ENCODE peak calls at places on chromosomes 2 and 18, in four cellular contexts. One of them, this sample, is unnamed.

GRCh38 chr18:9348079-9348671 is 13.6 kb downstream of the TWSG1 start:
- DNase-seq in activated CD8-positive, alpha-beta T cell treated with anti-CD3 and anti-CD28 coated beads for 36 hours: peak; percentile 7
- DNase-seq in activated T-cell treated with anti-CD3 and anti-CD28 coated beads, Interleukin-2, amount 50 U/mL, for 1 hour: no peak
- DNase-seq in AG04449: no peak
- DNase-seq in this sample: no peak

GRCh38 chr18:78681396-78681795 is 298.2 kb upstream of the SALL3 start:
- DNase-seq in activated CD8-positive, alpha-beta T cell treated with anti-CD3 and anti-CD28 coated beads for 36 hours: no peak
- DNase-seq in activated T-cell treated with anti-CD3 and anti-CD28 coated beads, Interleukin-2, amount 50 U/mL, for 1 hour: no peak
- DNase-seq in AG04449: no peak
- DNase-seq in this sample: no peak

GRCh38 chr2:144332356-144333143 is 187.4 kb downstream of the ZEB2 start:
- DNase-seq in activated CD8-positive, alpha-beta T cell treated with anti-CD3 and anti-CD28 coated beads for 36 hours: peak; percentile 85
- DNase-seq in activated T-cell treated with anti-CD3 and anti-CD28 coated beads, Interleukin-2, amount 50 U/mL, for 1 hour: peak; percentile 94
- DNase-seq in AG04449: peak; percentile 7
- DNase-seq in this sample: peak; percentile 89

GRCh38 chr2:164746713-164747112 is 94.9 kb downstream of the COBLL1 start:
- DNase-seq in activated CD8-positive, alpha-beta T cell treated with anti-CD3 and anti-CD28 coated beads for 36 hours: no peak
- DNase-seq in activated T-cell treated with anti-CD3 and anti-CD28 coated beads, Interleukin-2, amount 50 U/mL, for 1 hour: no peak
- DNase-seq in AG04449: no peak
- DNase-seq in this sample: no peak

GRCh38 chr2:194985258-194985657 is 671.8 kb upstream of the SLC39A10 start:
- DNase-seq in activated CD8-positive, alpha-beta T cell treated with anti-CD3 and anti-CD28 coated beads for 36 hours: no peak
- DNase-seq in activated T-cell treated with anti-CD3 and anti-CD28 coated beads, Interleukin-2, amount 50 U/mL, for 1 hour: no peak
- DNase-seq in AG04449: no peak
- DNase-seq in this sample: no peak

GRCh38 chr2:23762141-23762540 is 164.8 kb downstream of the ATAD2B start:
- DNase-seq in activated CD8-positive, alpha-beta T cell treated with anti-CD3 and anti-CD28 coated beads for 36 hours: no peak
- DNase-seq in activated T-cell treated with anti-CD3 and anti-CD28 coated beads, Interleukin-2, amount 50 U/mL, for 1 hour: no peak
- DNase-seq in AG04449: no peak
- DNase-seq in this sample: no peak

GRCh38 chr2:27792759-27793158 is 21.2 kb downstream of the MRPL33 start:
- DNase-seq in activated CD8-positive, alpha-beta T cell treated with anti-CD3 and anti-CD28 coated beads for 36 hours: no peak
- DNase-seq in activated T-cell treated with anti-CD3 and anti-CD28 coated beads, Interleukin-2, amount 50 U/mL, for 1 hour: no peak
- DNase-seq in AG04449: peak; percentile 69
- DNase-seq in this sample: no peak

GRCh38 chr2:240921319-240922233 is 15.4 kb downstream of the CROCC2 start:
- DNase-seq in activated CD8-positive, alpha-beta T cell treated with anti-CD3 and anti-CD28 coated beads for 36 hours: no peak
- DNase-seq in activated T-cell treated with anti-CD3 and anti-CD28 coated beads, Interleukin-2, amount 50 U/mL, for 1 hour: peak; percentile 14
- DNase-seq in AG04449: peak; percentile 86
- DNase-seq in this sample: no peak

GRCh38 chr2:122500316-122501105 is 745.1 kb downstream of the TSN start:
- DNase-seq in activated CD8-positive, alpha-beta T cell treated with anti-CD3 and anti-CD28 coated beads for 36 hours: no peak
- DNase-seq in activated T-cell treated with anti-CD3 and anti-CD28 coated beads, Interleukin-2, amount 50 U/mL, for 1 hour: no peak
- DNase-seq in AG04449: no peak
- DNase-seq in this sample: no peak

GRCh38 chr2:155485141-155485842 is 786.8 kb downstream of the KCNJ3 start:
- DNase-seq in activated CD8-positive, alpha-beta T cell treated with anti-CD3 and anti-CD28 coated beads for 36 hours: no peak
- DNase-seq in activated T-cell treated with anti-CD3 and anti-CD28 coated beads, Interleukin-2, amount 50 U/mL, for 1 hour: no peak
- DNase-seq in AG04449: no peak
- DNase-seq in this sample: no peak

GRCh38 chr2:143891879-143892308 is 628.0 kb downstream of the ZEB2 start:
- DNase-seq in activated CD8-positive, alpha-beta T cell treated with anti-CD3 and anti-CD28 coated beads for 36 hours: no peak
- DNase-seq in activated T-cell treated with anti-CD3 and anti-CD28 coated beads, Interleukin-2, amount 50 U/mL, for 1 hour: no peak
- DNase-seq in AG04449: no peak
- DNase-seq in this sample: peak; percentile 96

GRCh38 chr2:186456941-186457340 is 29.1 kb upstream of the ZC3H15 start:
- DNase-seq in activated CD8-positive, alpha-beta T cell treated with anti-CD3 and anti-CD28 coated beads for 36 hours: no peak
- DNase-seq in activated T-cell treated with anti-CD3 and anti-CD28 coated beads, Interleukin-2, amount 50 U/mL, for 1 hour: no peak
- DNase-seq in AG04449: peak; percentile 78
- DNase-seq in this sample: no peak

GRCh38 chr2:75458201-75458600 is 102.5 kb downstream of the EVA1A start:
- DNase-seq in activated CD8-positive, alpha-beta T cell treated with anti-CD3 and anti-CD28 coated beads for 36 hours: no peak
- DNase-seq in activated T-cell treated with anti-CD3 and anti-CD28 coated beads, Interleukin-2, amount 50 U/mL, for 1 hour: no peak
- DNase-seq in AG04449: no peak
- DNase-seq in this sample: no peak

GRCh38 chr2:128289439-128289838 is 29.2 kb downstream of the HS6ST1 start:
- DNase-seq in activated CD8-positive, alpha-beta T cell treated with anti-CD3 and anti-CD28 coated beads for 36 hours: no peak
- DNase-seq in activated T-cell treated with anti-CD3 and anti-CD28 coated beads, Interleukin-2, amount 50 U/mL, for 1 hour: no peak
- DNase-seq in AG04449: no peak
- DNase-seq in this sample: peak; percentile 59

GRCh38 chr2:161367675-161368074 is 48.4 kb upstream of the TBR1 start:
- DNase-seq in activated CD8-positive, alpha-beta T cell treated with anti-CD3 and anti-CD28 coated beads for 36 hours: no peak
- DNase-seq in activated T-cell treated with anti-CD3 and anti-CD28 coated beads, Interleukin-2, amount 50 U/mL, for 1 hour: no peak
- DNase-seq in AG04449: no peak
- DNase-seq in this sample: no peak

GRCh38 chr2:111188681-111189080 is 68.0 kb downstream of the BCL2L11 start:
- DNase-seq in activated CD8-positive, alpha-beta T cell treated with anti-CD3 and anti-CD28 coated beads for 36 hours: no peak
- DNase-seq in activated T-cell treated with anti-CD3 and anti-CD28 coated beads, Interleukin-2, amount 50 U/mL, for 1 hour: no peak
- DNase-seq in AG04449: no peak
- DNase-seq in this sample: no peak

GRCh38 chr2:37903009-37903408 is 22.1 kb upstream of the RMDN2 start:
- DNase-seq in activated CD8-positive, alpha-beta T cell treated with anti-CD3 and anti-CD28 coated beads for 36 hours: no peak
- DNase-seq in activated T-cell treated with anti-CD3 and anti-CD28 coated beads, Interleukin-2, amount 50 U/mL, for 1 hour: no peak
- DNase-seq in AG04449: no peak
- DNase-seq in this sample: no peak

GRCh38 chr2:132670104-132670960 is at the start of gene LYPD1:
- DNase-seq in activated CD8-positive, alpha-beta T cell treated with anti-CD3 and anti-CD28 coated beads for 36 hours: no peak
- DNase-seq in activated T-cell treated with anti-CD3 and anti-CD28 coated beads, Interleukin-2, amount 50 U/mL, for 1 hour: no peak
- DNase-seq in AG04449: no peak
- DNase-seq in this sample: peak; percentile 71

GRCh38 chr2:27717070-27717453 is 53.4 kb downstream of the SLC4A1AP start:
- DNase-seq in activated CD8-positive, alpha-beta T cell treated with anti-CD3 and anti-CD28 coated beads for 36 hours: peak; percentile 45
- DNase-seq in activated T-cell treated with anti-CD3 and anti-CD28 coated beads, Interleukin-2, amount 50 U/mL, for 1 hour: no peak
- DNase-seq in AG04449: peak; percentile 62
- DNase-seq in this sample: peak; percentile 19

GRCh38 chr2:5520352-5520996 is 171.7 kb upstream of the SOX11 start:
- DNase-seq in activated CD8-positive, alpha-beta T cell treated with anti-CD3 and anti-CD28 coated beads for 36 hours: no peak
- DNase-seq in activated T-cell treated with anti-CD3 and anti-CD28 coated beads, Interleukin-2, amount 50 U/mL, for 1 hour: no peak
- DNase-seq in AG04449: no peak
- DNase-seq in this sample: no peak

GRCh38 chr2:26344581-26345283 is 1.2 kb upstream of the SELENOI start:
- DNase-seq in activated CD8-positive, alpha-beta T cell treated with anti-CD3 and anti-CD28 coated beads for 36 hours: peak; percentile 50
- DNase-seq in activated T-cell treated with anti-CD3 and anti-CD28 coated beads, Interleukin-2, amount 50 U/mL, for 1 hour: peak; percentile 32
- DNase-seq in AG04449: no peak
- DNase-seq in this sample: peak; percentile 67

GRCh38 chr2:116716444-116716843 is 1098.0 kb upstream of the DDX18 start:
- DNase-seq in activated CD8-positive, alpha-beta T cell treated with anti-CD3 and anti-CD28 coated beads for 36 hours: no peak
- DNase-seq in activated T-cell treated with anti-CD3 and anti-CD28 coated beads, Interleukin-2, amount 50 U/mL, for 1 hour: no peak
- DNase-seq in AG04449: no peak
- DNase-seq in this sample: no peak

GRCh38 chr2:112690853-112691390 is 29.9 kb upstream of the NT5DC4 start:
- DNase-seq in activated CD8-positive, alpha-beta T cell treated with anti-CD3 and anti-CD28 coated beads for 36 hours: peak; percentile 81
- DNase-seq in activated T-cell treated with anti-CD3 and anti-CD28 coated beads, Interleukin-2, amount 50 U/mL, for 1 hour: peak; percentile 69
- DNase-seq in AG04449: no peak
- DNase-seq in this sample: peak; percentile 70

GRCh38 chr2:63060079-63060482 is 9.5 kb downstream of the OTX1 start:
- DNase-seq in activated CD8-positive, alpha-beta T cell treated with anti-CD3 and anti-CD28 coated beads for 36 hours: no peak
- DNase-seq in activated T-cell treated with anti-CD3 and anti-CD28 coated beads, Interleukin-2, amount 50 U/mL, for 1 hour: no peak
- DNase-seq in AG04449: no peak
- DNase-seq in this sample: no peak

GRCh38 chr2:37156071-37156856 is 516 bp downstream of the EIF2AK2 start:
- DNase-seq in activated CD8-positive, alpha-beta T cell treated with anti-CD3 and anti-CD28 coated beads for 36 hours: peak; percentile 56
- DNase-seq in activated T-cell treated with anti-CD3 and anti-CD28 coated beads, Interleukin-2, amount 50 U/mL, for 1 hour: no peak
- DNase-seq in AG04449: no peak
- DNase-seq in this sample: peak; percentile 29

GRCh38 chr2:204825054-204825453 is 279.8 kb downstream of the PARD3B start:
- DNase-seq in activated CD8-positive, alpha-beta T cell treated with anti-CD3 and anti-CD28 coated beads for 36 hours: no peak
- DNase-seq in activated T-cell treated with anti-CD3 and anti-CD28 coated beads, Interleukin-2, amount 50 U/mL, for 1 hour: no peak
- DNase-seq in AG04449: no peak
- DNase-seq in this sample: no peak

GRCh38 chr2:122670932-122671331 is 915.5 kb downstream of the TSN start:
- DNase-seq in activated CD8-positive, alpha-beta T cell treated with anti-CD3 and anti-CD28 coated beads for 36 hours: no peak
- DNase-seq in activated T-cell treated with anti-CD3 and anti-CD28 coated beads, Interleukin-2, amount 50 U/mL, for 1 hour: no peak
- DNase-seq in AG04449: no peak
- DNase-seq in this sample: no peak

GRCh38 chr2:121095257-121096080 is 189.5 kb downstream of the TFCP2L1 start:
- DNase-seq in activated CD8-positive, alpha-beta T cell treated with anti-CD3 and anti-CD28 coated beads for 36 hours: peak; percentile 43
- DNase-seq in activated T-cell treated with anti-CD3 and anti-CD28 coated beads, Interleukin-2, amount 50 U/mL, for 1 hour: no peak
- DNase-seq in AG04449: no peak
- DNase-seq in this sample: peak; percentile 90

GRCh38 chr18:48841381-48842258 is 109.1 kb downstream of the SMAD7 start:
- DNase-seq in activated CD8-positive, alpha-beta T cell treated with anti-CD3 and anti-CD28 coated beads for 36 hours: no peak
- DNase-seq in activated T-cell treated with anti-CD3 and anti-CD28 coated beads, Interleukin-2, amount 50 U/mL, for 1 hour: no peak
- DNase-seq in AG04449: no peak
- DNase-seq in this sample: no peak

GRCh38 chr18:51030537-51031258 is 685 bp downstream of the SMAD4 start:
- DNase-seq in activated CD8-positive, alpha-beta T cell treated with anti-CD3 and anti-CD28 coated beads for 36 hours: peak; percentile 56
- DNase-seq in activated T-cell treated with anti-CD3 and anti-CD28 coated beads, Interleukin-2, amount 50 U/mL, for 1 hour: peak; percentile 76
- DNase-seq in AG04449: no peak
- DNase-seq in this sample: peak; percentile 71

GRCh38 chr2:118687201-118687600 is 160.2 kb downstream of the EN1 start:
- DNase-seq in activated CD8-positive, alpha-beta T cell treated with anti-CD3 and anti-CD28 coated beads for 36 hours: no peak
- DNase-seq in activated T-cell treated with anti-CD3 and anti-CD28 coated beads, Interleukin-2, amount 50 U/mL, for 1 hour: no peak
- DNase-seq in AG04449: no peak
- DNase-seq in this sample: no peak

GRCh38 chr18:73660931-73661330 is 486.7 kb downstream of the FBXO15 start:
- DNase-seq in activated CD8-positive, alpha-beta T cell treated with anti-CD3 and anti-CD28 coated beads for 36 hours: no peak
- DNase-seq in activated T-cell treated with anti-CD3 and anti-CD28 coated beads, Interleukin-2, amount 50 U/mL, for 1 hour: no peak
- DNase-seq in AG04449: no peak
- DNase-seq in this sample: no peak

GRCh38 chr2:84395819-84396218 is 63.3 kb downstream of the SUCLG1 start:
- DNase-seq in activated CD8-positive, alpha-beta T cell treated with anti-CD3 and anti-CD28 coated beads for 36 hours: no peak
- DNase-seq in activated T-cell treated with anti-CD3 and anti-CD28 coated beads, Interleukin-2, amount 50 U/mL, for 1 hour: no peak
- DNase-seq in AG04449: peak; percentile 81
- DNase-seq in this sample: no peak

GRCh38 chr18:24212939-24213338 is 74.1 kb downstream of the CABYR start:
- DNase-seq in activated CD8-positive, alpha-beta T cell treated with anti-CD3 and anti-CD28 coated beads for 36 hours: no peak
- DNase-seq in activated T-cell treated with anti-CD3 and anti-CD28 coated beads, Interleukin-2, amount 50 U/mL, for 1 hour: no peak
- DNase-seq in AG04449: peak; percentile 72
- DNase-seq in this sample: no peak

GRCh38 chr2:10678225-10678624 is 11.6 kb downstream of the NOL10 start:
- DNase-seq in activated CD8-positive, alpha-beta T cell treated with anti-CD3 and anti-CD28 coated beads for 36 hours: no peak
- DNase-seq in activated T-cell treated with anti-CD3 and anti-CD28 coated beads, Interleukin-2, amount 50 U/mL, for 1 hour: no peak
- DNase-seq in AG04449: no peak
- DNase-seq in this sample: peak; percentile 11

GRCh38 chr2:54262015-54262765 is 6.2 kb upstream of the TSPYL6 start:
- DNase-seq in activated CD8-positive, alpha-beta T cell treated with anti-CD3 and anti-CD28 coated beads for 36 hours: no peak
- DNase-seq in activated T-cell treated with anti-CD3 and anti-CD28 coated beads, Interleukin-2, amount 50 U/mL, for 1 hour: no peak
- DNase-seq in AG04449: no peak
- DNase-seq in this sample: no peak

GRCh38 chr2:6372317-6372903 is 493.3 kb downstream of the CMPK2 start:
- DNase-seq in activated CD8-positive, alpha-beta T cell treated with anti-CD3 and anti-CD28 coated beads for 36 hours: no peak
- DNase-seq in activated T-cell treated with anti-CD3 and anti-CD28 coated beads, Interleukin-2, amount 50 U/mL, for 1 hour: no peak
- DNase-seq in AG04449: peak; percentile 90
- DNase-seq in this sample: no peak

GRCh38 chr2:46954951-46955571 is 39.5 kb upstream of the MCFD2 start:
- DNase-seq in activated CD8-positive, alpha-beta T cell treated with anti-CD3 and anti-CD28 coated beads for 36 hours: no peak
- DNase-seq in activated T-cell treated with anti-CD3 and anti-CD28 coated beads, Interleukin-2, amount 50 U/mL, for 1 hour: no peak
- DNase-seq in AG04449: peak; percentile 52
- DNase-seq in this sample: no peak

GRCh38 chr18:22391571-22392359 is 25.9 kb downstream of the CTAGE1 start:
- DNase-seq in activated CD8-positive, alpha-beta T cell treated with anti-CD3 and anti-CD28 coated beads for 36 hours: peak; percentile 77
- DNase-seq in activated T-cell treated with anti-CD3 and anti-CD28 coated beads, Interleukin-2, amount 50 U/mL, for 1 hour: peak; percentile 29
- DNase-seq in AG04449: peak; percentile 51
- DNase-seq in this sample: no peak

This sample was measured in GM23338.